ENCODE peak calls at places on chromosomes 4 and X, in six cellular contexts. One of them, this sample, is unnamed.

GRCh38 chr4:101127176-101127790 is 220.0 kb downstream of the PPP3CA start:
- DNase-seq in HCT116: no peak
- DNase-seq in K562: no peak
- DNase-seq in GM12878: no peak
- DNase-seq in HepG2: no peak
- DNase-seq in H1: no peak
- DNase-seq in this sample: no peak

GRCh38 chr4:23097251-23097650 is 404.5 kb downstream of the GBA3 start:
- DNase-seq in HepG2: no peak
- DNase-seq in HCT116: no peak
- DNase-seq in GM12878: no peak
- DNase-seq in K562: no peak
- DNase-seq in H1: no peak
- DNase-seq in this sample: no peak

GRCh38 chr4:85747871-85748491 is 273.0 kb downstream of the ARHGAP24 start:
- DNase-seq in H1: no peak
- DNase-seq in K562: peak
- DNase-seq in HCT116: peak
- DNase-seq in GM12878: no peak
- DNase-seq in HepG2: peak
- DNase-seq in this sample: peak

GRCh38 chr4:71262161-71262560 is 76.7 kb upstream of the SLC4A4 start:
- DNase-seq in K562: no peak
- DNase-seq in HepG2: no peak
- DNase-seq in H1: no peak
- DNase-seq in HCT116: no peak
- DNase-seq in GM12878: no peak
- DNase-seq in this sample: no peak

GRCh38 chr4:125728568-125728967 is 413.8 kb downstream of the FAT4 start:
- DNase-seq in K562: no peak
- DNase-seq in H1: no peak
- DNase-seq in GM12878: no peak
- DNase-seq in HepG2: no peak
- DNase-seq in HCT116: no peak
- DNase-seq in this sample: no peak

GRCh38 chr4:159281781-159282180 is 178.9 kb downstream of the RAPGEF2 start:
- DNase-seq in H1: no peak
- DNase-seq in HepG2: no peak
- DNase-seq in HCT116: no peak
- DNase-seq in GM12878: no peak
- DNase-seq in K562: no peak
- DNase-seq in this sample: no peak

GRCh38 chrX:6226053-6226645 is 2.5 kb downstream of the NLGN4X start:
- DNase-seq in HCT116: no peak
- DNase-seq in H1: peak
- DNase-seq in HepG2: no peak
- DNase-seq in GM12878: no peak
- DNase-seq in K562: no peak
- DNase-seq in this sample: peak

GRCh38 chr4:53432528-53433424 is 55.3 kb downstream of the FIP1L1 start:
- DNase-seq in GM12878: no peak
- DNase-seq in HepG2: no peak
- DNase-seq in H1: no peak
- DNase-seq in HCT116: no peak
- DNase-seq in K562: no peak
- DNase-seq in this sample: no peak

GRCh38 chr4:3834921-3835521 is 68.8 kb downstream of the ADRA2C start:
- DNase-seq in K562: no peak
- DNase-seq in H1: no peak
- DNase-seq in GM12878: no peak
- DNase-seq in HepG2: peak
- DNase-seq in HCT116: no peak
- DNase-seq in this sample: no peak
- TF ChIP-seq ATF3 in K562: no peak
- TF ChIP-seq ATF3 in H1: no peak
- TF ChIP-seq ATF3 in GM12878: no peak
- TF ChIP-seq ATF3 in HepG2: no peak
- TF ChIP-seq ATF3 in HCT116: no peak
- TF ChIP-seq ATF3 in this sample: no peak

GRCh38 chr4:168832746-168833575 is 177.1 kb downstream of the CBR4 start:
- DNase-seq in HCT116: no peak
- DNase-seq in K562: no peak
- DNase-seq in GM12878: no peak
- DNase-seq in H1: peak
- DNase-seq in HepG2: no peak
- DNase-seq in this sample: peak
- TF ChIP-seq CTCF in HCT116: no peak
- TF ChIP-seq CTCF in K562: no peak
- TF ChIP-seq CTCF in GM12878: no peak
- TF ChIP-seq CTCF in H1: peak
- TF ChIP-seq CTCF in HepG2: peak
- TF ChIP-seq CTCF in this sample: peak

GRCh38 chr4:41142946-41143720 is 71.2 kb downstream of the APBB2 start:
- DNase-seq in HepG2: no peak
- DNase-seq in H1: no peak
- DNase-seq in GM12878: no peak
- DNase-seq in K562: no peak
- DNase-seq in HCT116: no peak
- DNase-seq in this sample: no peak
- TF ChIP-seq ATF3 in HepG2: no peak
- TF ChIP-seq ATF3 in H1: no peak
- TF ChIP-seq ATF3 in GM12878: no peak
- TF ChIP-seq ATF3 in K562: no peak
- TF ChIP-seq ATF3 in HCT116: no peak
- TF ChIP-seq ATF3 in this sample: no peak

GRCh38 chrX:93538575-93538974 is 134.8 kb downstream of the NAP1L3 start:
- DNase-seq in GM12878: no peak
- DNase-seq in K562: no peak
- DNase-seq in HCT116: no peak
- DNase-seq in H1: no peak
- DNase-seq in HepG2: no peak
- DNase-seq in this sample: no peak
- TF ChIP-seq CTCF in GM12878: peak
- TF ChIP-seq CTCF in K562: peak
- TF ChIP-seq CTCF in HCT116: no peak
- TF ChIP-seq CTCF in H1: no peak
- TF ChIP-seq CTCF in HepG2: peak
- TF ChIP-seq CTCF in this sample: peak

GRCh38 chrX:140697618-140698017 is 11.9 kb upstream of the LINC00632 start:
- DNase-seq in HepG2: no peak
- DNase-seq in H1: no peak
- DNase-seq in GM12878: no peak
- DNase-seq in K562: no peak
- DNase-seq in HCT116: no peak
- DNase-seq in this sample: no peak

GRCh38 chrX:140701480-140701879 is 8.1 kb upstream of the LINC00632 start:
- DNase-seq in HepG2: no peak
- DNase-seq in H1: no peak
- DNase-seq in GM12878: no peak
- DNase-seq in K562: no peak
- DNase-seq in HCT116: no peak
- DNase-seq in this sample: no peak
- TF ChIP-seq ATF3 in HepG2: no peak
- TF ChIP-seq ATF3 in H1: no peak
- TF ChIP-seq ATF3 in GM12878: no peak
- TF ChIP-seq ATF3 in K562: no peak
- TF ChIP-seq ATF3 in HCT116: no peak
- TF ChIP-seq ATF3 in this sample: no peak

DNA sequence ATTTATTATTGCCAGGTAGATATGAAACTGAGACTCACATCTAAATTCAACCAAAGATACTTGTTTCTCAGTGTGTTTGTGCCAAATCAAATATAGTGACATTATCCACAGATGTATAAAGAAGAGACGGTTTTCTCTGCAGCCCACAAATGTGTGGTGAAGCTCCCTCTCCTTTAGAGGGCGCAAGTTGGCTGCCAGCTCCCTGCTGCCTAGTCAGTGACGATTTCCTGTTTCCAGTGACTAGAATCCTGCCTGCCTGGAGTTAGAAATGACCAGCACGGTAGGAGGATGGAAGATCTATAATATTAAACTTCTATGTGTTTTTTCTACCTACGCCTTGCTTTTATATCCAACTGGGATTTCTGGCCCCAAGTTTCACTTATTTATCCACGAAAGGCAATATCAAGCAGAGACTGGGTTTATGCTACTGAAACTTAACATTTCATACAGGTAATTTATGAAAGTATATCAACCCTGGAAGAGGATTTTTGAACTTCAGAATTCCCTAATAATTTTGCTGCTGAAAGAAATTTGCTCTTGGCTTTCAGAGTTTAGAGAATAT is 1793.7 kb upstream of the TENM3 start:
- DNase-seq in GM12878: no peak
- DNase-seq in K562: no peak
- DNase-seq in HCT116: peak
- DNase-seq in H1: no peak
- DNase-seq in HepG2: peak
- DNase-seq in this sample: peak
- TF ChIP-seq CTCF in GM12878: peak
- TF ChIP-seq CTCF in K562: no peak
- TF ChIP-seq CTCF in HCT116: peak
- TF ChIP-seq CTCF in H1: peak
- TF ChIP-seq CTCF in HepG2: peak
- TF ChIP-seq CTCF in this sample: peak

DNA sequence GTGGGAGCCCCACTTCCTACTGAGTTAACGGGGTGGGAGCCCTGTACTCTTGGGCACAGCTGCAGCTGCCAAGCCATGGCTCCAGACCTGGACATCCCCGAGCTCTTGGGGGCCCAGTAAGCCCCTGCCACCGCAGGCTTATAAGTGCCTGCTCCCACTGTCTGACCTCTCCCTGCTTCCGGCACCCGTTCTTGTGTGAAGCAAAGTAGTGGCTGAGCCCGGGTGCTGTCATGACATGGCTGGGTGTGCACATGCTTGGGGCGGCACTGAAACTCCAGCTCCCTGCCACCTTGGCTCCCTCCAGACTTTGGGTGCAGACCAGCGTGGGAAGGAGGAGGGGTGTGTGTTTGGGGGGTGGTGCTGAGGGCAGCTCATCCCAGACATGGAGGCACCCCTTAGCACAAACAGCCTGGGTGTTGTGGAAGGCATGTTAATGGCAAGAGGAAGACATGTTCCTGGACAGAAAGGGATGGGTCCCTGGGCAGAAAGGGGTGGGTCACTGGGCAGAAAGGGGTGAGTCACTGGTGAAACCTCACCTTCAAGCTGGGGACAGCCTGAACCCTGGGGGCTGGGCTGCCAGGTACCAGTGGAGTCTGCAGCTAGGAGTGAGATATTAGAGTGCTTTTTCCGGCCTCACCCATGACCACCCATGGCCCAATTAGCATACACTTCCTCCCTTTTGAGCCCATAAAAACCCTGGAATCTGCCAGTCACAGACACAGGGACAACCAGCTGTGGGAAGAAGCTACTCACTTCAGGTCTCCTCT is 1981.4 kb upstream of the IGFBP7 start:
- DNase-seq in HCT116: no peak
- DNase-seq in H1: peak
- DNase-seq in GM12878: no peak
- DNase-seq in K562: no peak
- DNase-seq in HepG2: no peak
- DNase-seq in this sample: peak
- TF ChIP-seq ATF3 in HCT116: no peak
- TF ChIP-seq ATF3 in H1: no peak
- TF ChIP-seq ATF3 in GM12878: no peak
- TF ChIP-seq ATF3 in K562: no peak
- TF ChIP-seq ATF3 in HepG2: no peak
- TF ChIP-seq ATF3 in this sample: no peak

GRCh38 chrX:51641421-51642021 is 22.8 kb upstream of the CENPVL3 start:
- DNase-seq in GM12878: no peak
- DNase-seq in HepG2: peak
- DNase-seq in H1: no peak
- DNase-seq in K562: peak
- DNase-seq in HCT116: peak
- DNase-seq in this sample: peak
- TF ChIP-seq CTCF in GM12878: peak
- TF ChIP-seq CTCF in HepG2: peak
- TF ChIP-seq CTCF in H1: no peak
- TF ChIP-seq CTCF in K562: peak
- TF ChIP-seq CTCF in HCT116: peak
- TF ChIP-seq CTCF in this sample: peak

This sample was measured in WTC11.